ENCODE peak calls at places on chromosomes 13 and 19, in nine cellular contexts. One of them, this sample, is unnamed.
A peak's percentile ranks its signal among the peaks of the same experiment; 100 is the strongest.

GRCh38 chr19:51326216-51327065 is 15.0 kb downstream of the IGLON5 start:
- DNase-seq in adrenal gland: no peak
- DNase-seq in heart right ventricle: no peak
- DNase-seq in BE2C: no peak
- DNase-seq in left lung: no peak
- DNase-seq in HL-60: no peak
- DNase-seq in breast epithelium: no peak
- DNase-seq in cardiac fibroblast: no peak
- DNase-seq in mucosa of descending colon: no peak
- DNase-seq in this sample: no peak

GRCh38 chr13:39876258-39876657 is 220.8 kb downstream of the COG6 start:
- DNase-seq in adrenal gland: no peak
- DNase-seq in heart right ventricle: no peak
- DNase-seq in BE2C: no peak
- DNase-seq in left lung: no peak
- DNase-seq in HL-60: no peak
- DNase-seq in breast epithelium: no peak
- DNase-seq in cardiac fibroblast: peak; percentile 98
- DNase-seq in mucosa of descending colon: no peak
- DNase-seq in this sample: no peak

GRCh38 chr19:6103217-6103644 is 7.1 kb downstream of the RFX2 start:
- DNase-seq in adrenal gland: peak; percentile 94
- DNase-seq in heart right ventricle: peak; percentile 61
- DNase-seq in BE2C: no peak
- DNase-seq in left lung: no peak
- DNase-seq in HL-60: no peak
- DNase-seq in breast epithelium: peak; percentile 76
- DNase-seq in cardiac fibroblast: peak; percentile 92
- DNase-seq in mucosa of descending colon: no peak
- DNase-seq in this sample: peak; percentile 35

GRCh38 chr19:16442386-16443276 is 29.1 kb downstream of the EPS15L1 start:
- DNase-seq in adrenal gland: peak; percentile 44
- DNase-seq in heart right ventricle: peak; percentile 57
- DNase-seq in BE2C: peak; percentile 44
- DNase-seq in left lung: peak; percentile 76
- DNase-seq in HL-60: no peak
- DNase-seq in breast epithelium: no peak
- DNase-seq in cardiac fibroblast: no peak
- DNase-seq in mucosa of descending colon: peak; percentile 86
- DNase-seq in this sample: no peak

GRCh38 chr19:8893419-8893818 is 61.2 kb downstream of the MBD3L1 start:
- DNase-seq in adrenal gland: no peak
- DNase-seq in heart right ventricle: no peak
- DNase-seq in BE2C: no peak
- DNase-seq in left lung: no peak
- DNase-seq in HL-60: no peak
- DNase-seq in breast epithelium: no peak
- DNase-seq in cardiac fibroblast: no peak
- DNase-seq in mucosa of descending colon: no peak
- DNase-seq in this sample: no peak

GRCh38 chr19:23395041-23395721 is at the start of gene ZNF91:
- DNase-seq in adrenal gland: peak; percentile 99
- DNase-seq in heart right ventricle: peak; percentile 91
- DNase-seq in BE2C: peak; percentile 94
- DNase-seq in left lung: peak; percentile 92
- DNase-seq in HL-60: peak; percentile 98
- DNase-seq in breast epithelium: peak; percentile 93
- DNase-seq in cardiac fibroblast: peak; percentile 97
- DNase-seq in mucosa of descending colon: peak; percentile 96
- DNase-seq in this sample: peak; percentile 98

GRCh38 chr13:30884543-30884942 is 21.5 kb upstream of the MEDAG start:
- DNase-seq in adrenal gland: no peak
- DNase-seq in heart right ventricle: no peak
- DNase-seq in BE2C: peak; percentile 22
- DNase-seq in left lung: no peak
- DNase-seq in HL-60: no peak
- DNase-seq in breast epithelium: no peak
- DNase-seq in cardiac fibroblast: no peak
- DNase-seq in mucosa of descending colon: no peak
- DNase-seq in this sample: no peak

GRCh38 chr19:36604656-36605100 is 435 bp upstream of the ZNF382 start:
- DNase-seq in adrenal gland: peak; percentile 96
- DNase-seq in heart right ventricle: peak; percentile 71
- DNase-seq in BE2C: peak; percentile 77
- DNase-seq in left lung: peak; percentile 83
- DNase-seq in HL-60: peak; percentile 81
- DNase-seq in breast epithelium: no peak
- DNase-seq in cardiac fibroblast: peak; percentile 47
- DNase-seq in mucosa of descending colon: peak; percentile 76
- DNase-seq in this sample: peak; percentile 77

GRCh38 chr19:35461050-35461449 is 13.0 kb downstream of the FFAR2 start:
- DNase-seq in adrenal gland: no peak
- DNase-seq in heart right ventricle: peak; percentile 33
- DNase-seq in BE2C: no peak
- DNase-seq in left lung: no peak
- DNase-seq in HL-60: no peak
- DNase-seq in breast epithelium: no peak
- DNase-seq in cardiac fibroblast: no peak
- DNase-seq in mucosa of descending colon: no peak
- DNase-seq in this sample: no peak

GRCh38 chr19:55210120-55210493 is 806 bp upstream of the PTPRH start:
- DNase-seq in adrenal gland: peak; percentile 87
- DNase-seq in heart right ventricle: no peak
- DNase-seq in BE2C: no peak
- DNase-seq in left lung: no peak
- DNase-seq in HL-60: no peak
- DNase-seq in breast epithelium: no peak
- DNase-seq in cardiac fibroblast: peak; percentile 96
- DNase-seq in mucosa of descending colon: no peak
- DNase-seq in this sample: no peak

GRCh38 chr19:33130433-33130832 is 1.5 kb upstream of the WDR88 start:
- DNase-seq in adrenal gland: no peak
- DNase-seq in heart right ventricle: no peak
- DNase-seq in BE2C: no peak
- DNase-seq in left lung: no peak
- DNase-seq in HL-60: no peak
- DNase-seq in breast epithelium: no peak
- DNase-seq in cardiac fibroblast: no peak
- DNase-seq in mucosa of descending colon: no peak
- DNase-seq in this sample: no peak

GRCh38 chr13:41428155-41428554 is 29.2 kb upstream of the RGCC start:
- DNase-seq in adrenal gland: no peak
- DNase-seq in heart right ventricle: peak; percentile 28
- DNase-seq in BE2C: no peak
- DNase-seq in left lung: peak; percentile 50
- DNase-seq in HL-60: no peak
- DNase-seq in breast epithelium: no peak
- DNase-seq in cardiac fibroblast: no peak
- DNase-seq in mucosa of descending colon: no peak
- DNase-seq in this sample: peak; percentile 47

GRCh38 chr19:42175952-42176648 is 41.4 kb downstream of the DEDD2 start:
- DNase-seq in adrenal gland: peak; percentile 25
- DNase-seq in heart right ventricle: no peak
- DNase-seq in BE2C: peak; percentile 47
- DNase-seq in left lung: no peak
- DNase-seq in HL-60: no peak
- DNase-seq in breast epithelium: no peak
- DNase-seq in cardiac fibroblast: peak; percentile 26
- DNase-seq in mucosa of descending colon: no peak
- DNase-seq in this sample: peak; percentile 15

GRCh38 chr13:40233731-40234195 is 432.7 kb downstream of the FOXO1 start:
- DNase-seq in adrenal gland: peak; percentile 43
- DNase-seq in heart right ventricle: peak; percentile 49
- DNase-seq in BE2C: no peak
- DNase-seq in left lung: no peak
- DNase-seq in HL-60: no peak
- DNase-seq in breast epithelium: no peak
- DNase-seq in cardiac fibroblast: no peak
- DNase-seq in mucosa of descending colon: no peak
- DNase-seq in this sample: no peak

GRCh38 chr13:111513766-111514611 is 193.5 kb downstream of the TEX29 start:
- DNase-seq in adrenal gland: no peak
- DNase-seq in heart right ventricle: no peak
- DNase-seq in BE2C: no peak
- DNase-seq in left lung: peak; percentile 68
- DNase-seq in HL-60: no peak
- DNase-seq in breast epithelium: no peak
- DNase-seq in cardiac fibroblast: no peak
- DNase-seq in mucosa of descending colon: peak; percentile 35
- DNase-seq in this sample: no peak

GRCh38 chr19:56356944-56357343 is 36.4 kb downstream of the ZNF582 start:
- DNase-seq in adrenal gland: no peak
- DNase-seq in heart right ventricle: no peak
- DNase-seq in BE2C: no peak
- DNase-seq in left lung: no peak
- DNase-seq in HL-60: no peak
- DNase-seq in breast epithelium: no peak
- DNase-seq in cardiac fibroblast: peak; percentile 34
- DNase-seq in mucosa of descending colon: no peak
- DNase-seq in this sample: no peak

GRCh38 chr19:17871878-17872250 is at the start of gene SLC5A5:
- DNase-seq in adrenal gland: no peak
- DNase-seq in heart right ventricle: no peak
- DNase-seq in BE2C: no peak
- DNase-seq in left lung: no peak
- DNase-seq in HL-60: no peak
- DNase-seq in breast epithelium: no peak
- DNase-seq in cardiac fibroblast: no peak
- DNase-seq in mucosa of descending colon: no peak
- DNase-seq in this sample: no peak

GRCh38 chr19:35715981-35716734 is 1.6 kb upstream of the KMT2B start:
- DNase-seq in adrenal gland: peak; percentile 70
- DNase-seq in heart right ventricle: peak; percentile 74
- DNase-seq in BE2C: peak; percentile 46
- DNase-seq in left lung: peak; percentile 92
- DNase-seq in HL-60: no peak
- DNase-seq in breast epithelium: peak; percentile 70
- DNase-seq in cardiac fibroblast: no peak
- DNase-seq in mucosa of descending colon: peak; percentile 82
- DNase-seq in this sample: peak; percentile 74

GRCh38 chr13:24050292-24050711 is 110.2 kb upstream of the SPATA13 start:
- DNase-seq in adrenal gland: peak; percentile 64
- DNase-seq in heart right ventricle: peak; percentile 42
- DNase-seq in BE2C: no peak
- DNase-seq in left lung: peak; percentile 79
- DNase-seq in HL-60: no peak
- DNase-seq in breast epithelium: peak; percentile 70
- DNase-seq in cardiac fibroblast: peak; percentile 75
- DNase-seq in mucosa of descending colon: no peak
- DNase-seq in this sample: peak; percentile 53

GRCh38 chr19:31534786-31535185 is 185.6 kb upstream of the TSHZ3 start:
- DNase-seq in adrenal gland: no peak
- DNase-seq in heart right ventricle: no peak
- DNase-seq in BE2C: no peak
- DNase-seq in left lung: no peak
- DNase-seq in HL-60: no peak
- DNase-seq in breast epithelium: no peak
- DNase-seq in cardiac fibroblast: no peak
- DNase-seq in mucosa of descending colon: no peak
- DNase-seq in this sample: no peak

GRCh38 chr13:45847554-45848224 is 3.9 kb downstream of the SIAH3 start:
- DNase-seq in adrenal gland: peak; percentile 62
- DNase-seq in heart right ventricle: peak; percentile 22
- DNase-seq in BE2C: no peak
- DNase-seq in left lung: no peak
- DNase-seq in HL-60: peak; percentile 84
- DNase-seq in breast epithelium: no peak
- DNase-seq in cardiac fibroblast: no peak
- DNase-seq in mucosa of descending colon: peak; percentile 51
- DNase-seq in this sample: no peak

GRCh38 chr19:33345163-33345562 is 28.3 kb upstream of the CEBPG start:
- DNase-seq in adrenal gland: no peak
- DNase-seq in heart right ventricle: no peak
- DNase-seq in BE2C: no peak
- DNase-seq in left lung: no peak
- DNase-seq in HL-60: no peak
- DNase-seq in breast epithelium: no peak
- DNase-seq in cardiac fibroblast: no peak
- DNase-seq in mucosa of descending colon: no peak
- DNase-seq in this sample: no peak

GRCh38 chr19:13027031-13027430 is 31.8 kb downstream of the NFIX start:
- DNase-seq in adrenal gland: no peak
- DNase-seq in heart right ventricle: no peak
- DNase-seq in BE2C: no peak
- DNase-seq in left lung: no peak
- DNase-seq in HL-60: no peak
- DNase-seq in breast epithelium: no peak
- DNase-seq in cardiac fibroblast: no peak
- DNase-seq in mucosa of descending colon: no peak
- DNase-seq in this sample: no peak
- H3K4me3 ChIP-seq in adrenal gland: no peak overlapping the region
- H3K4me3 ChIP-seq in heart right ventricle: no peak overlapping the region
- H3K4me3 ChIP-seq in BE2C: no peak overlapping the region
- H3K4me3 ChIP-seq in left lung: peak overlapping the region; percentile 33
- H3K4me3 ChIP-seq in HL-60: no peak overlapping the region
- H3K4me3 ChIP-seq in breast epithelium: peak overlapping the region; percentile 75
- H3K4me3 ChIP-seq in cardiac fibroblast: peak overlapping the region; percentile 55
- H3K4me3 ChIP-seq in mucosa of descending colon: no peak overlapping the region
- H3K4me3 ChIP-seq in this sample: peak overlapping the region; percentile 66

GRCh38 chr13:67048084-67048792 is 181.9 kb downstream of the PCDH9 start:
- DNase-seq in adrenal gland: no peak
- DNase-seq in heart right ventricle: no peak
- DNase-seq in BE2C: no peak
- DNase-seq in left lung: no peak
- DNase-seq in HL-60: no peak
- DNase-seq in breast epithelium: no peak
- DNase-seq in cardiac fibroblast: peak; percentile 84
- DNase-seq in mucosa of descending colon: no peak
- DNase-seq in this sample: no peak
- TF ChIP-seq CTCF in adrenal gland: no peak
- TF ChIP-seq CTCF in heart right ventricle: no peak
- TF ChIP-seq CTCF in BE2C: no peak
- TF ChIP-seq CTCF in left lung: no peak
- TF ChIP-seq CTCF in HL-60: no peak
- TF ChIP-seq CTCF in breast epithelium: no peak
- TF ChIP-seq CTCF in cardiac fibroblast: no peak
- TF ChIP-seq CTCF in mucosa of descending colon: no peak
- TF ChIP-seq CTCF in this sample: no peak

DNA sequence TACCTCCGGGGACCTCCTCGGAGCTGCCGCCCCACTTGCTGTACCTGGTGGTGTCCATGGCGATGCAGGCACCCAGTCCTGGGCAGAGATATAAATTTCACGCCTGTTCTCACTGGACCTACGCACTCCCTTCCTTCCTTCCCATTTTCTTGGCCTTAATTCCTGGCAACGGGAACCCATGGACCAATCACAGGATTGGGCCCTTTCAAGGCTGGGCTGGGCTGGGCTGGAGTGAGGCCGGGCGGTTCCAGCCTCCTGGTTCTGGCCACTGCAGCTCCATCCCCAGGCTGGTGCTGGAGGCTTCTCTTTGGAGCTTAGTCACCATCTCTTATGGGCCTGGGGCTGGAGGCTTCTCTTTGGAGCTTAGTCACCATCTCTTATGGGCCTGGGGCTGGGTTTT is at the start of gene CLEC4G:
- DNase-seq in adrenal gland: no peak
- DNase-seq in heart right ventricle: no peak
- DNase-seq in BE2C: no peak
- DNase-seq in left lung: no peak
- DNase-seq in HL-60: no peak
- DNase-seq in breast epithelium: no peak
- DNase-seq in cardiac fibroblast: no peak
- DNase-seq in mucosa of descending colon: no peak
- DNase-seq in this sample: no peak
- H3K4me3 ChIP-seq in adrenal gland: no peak within 1 kb of the TSS
- H3K4me3 ChIP-seq in heart right ventricle: no peak within 1 kb of the TSS
- H3K4me3 ChIP-seq in BE2C: no peak within 1 kb of the TSS
- H3K4me3 ChIP-seq in left lung: no peak within 1 kb of the TSS
- H3K4me3 ChIP-seq in HL-60: no peak within 1 kb of the TSS
- H3K4me3 ChIP-seq in breast epithelium: no peak within 1 kb of the TSS
- H3K4me3 ChIP-seq in cardiac fibroblast: no peak within 1 kb of the TSS
- H3K4me3 ChIP-seq in mucosa of descending colon: no peak within 1 kb of the TSS
- H3K4me3 ChIP-seq in this sample: no peak within 1 kb of the TSS

GRCh38 chr19:1601613-1602064 is 3.6 kb downstream of the UQCR11 start:
- DNase-seq in adrenal gland: no peak
- DNase-seq in heart right ventricle: no peak
- DNase-seq in BE2C: no peak
- DNase-seq in left lung: no peak
- DNase-seq in HL-60: no peak
- DNase-seq in breast epithelium: no peak
- DNase-seq in cardiac fibroblast: no peak
- DNase-seq in mucosa of descending colon: no peak
- DNase-seq in this sample: no peak
- TF ChIP-seq CTCF in adrenal gland: no peak
- TF ChIP-seq CTCF in heart right ventricle: no peak
- TF ChIP-seq CTCF in BE2C: peak; percentile 23
- TF ChIP-seq CTCF in left lung: no peak
- TF ChIP-seq CTCF in HL-60: no peak
- TF ChIP-seq CTCF in breast epithelium: no peak
- TF ChIP-seq CTCF in cardiac fibroblast: peak; percentile 21
- TF ChIP-seq CTCF in mucosa of descending colon: no peak
- TF ChIP-seq CTCF in this sample: no peak